ENCODE peak calls at places on chromosomes 6 and 20, in nine cellular contexts. J is neural progenitor cell, Y is body of pancreas, O is mammary epithelial cell, G is fibroblast of lung, R is colonic mucosa, U is lower lobe of right lung, H is A549, N is stomach. T is an unnamed sample.

GRCh38 chr6:144103026-144103563 is 7.7 kb upstream of the SF3B5 start:
- DNase-seq in R (no peak), H (no peak), Y (no peak), N (no peak), G (no peak), O (no peak), U (no peak), J (no peak), T (no peak)

GRCh38 chr6:1697688-1698351 is 88.1 kb downstream of the FOXC1 start:
- DNase-seq in J (no peak), N (no peak), G (no peak), R (no peak), O (no peak), H (no peak), Y (no peak), U (no peak), T (no peak)

GRCh38 chr20:19970256-19970765 is 46.9 kb upstream of the NAA20 start:
- DNase-seq in N (no peak), H (no peak), U (no peak), J (no peak), G (no peak), Y (no peak), R (no peak), O (no peak), T (no peak)

GRCh38 chr6:96923871-96924493 is 546 bp upstream of the KLHL32 start:
- DNase-seq in J (peak; percentile 89), Y (no peak), N (no peak), R (no peak), O (no peak), G (no peak), U (no peak), H (no peak), T (no peak)

GRCh38 chr20:2006452-2007381 is 12.9 kb upstream of the PDYN start:
- DNase-seq in J (peak; percentile 78), O (peak; percentile 56), H (peak; percentile 50), Y (peak; percentile 4), N (peak; percentile 27), U (no peak), R (no peak), G (peak; percentile 51), T (no peak)

GRCh38 chr6:25388776-25389175 is 109.6 kb downstream of the CARMIL1 start:
- DNase-seq in R (no peak), H (no peak), G (no peak), N (no peak), O (peak; percentile 41), Y (no peak), J (no peak), U (no peak), T (no peak)

GRCh38 chr20:45456632-45457031 is 12.9 kb upstream of the WFDC2 start:
- DNase-seq in G (no peak), O (peak; percentile 40), U (peak; percentile 58), H (peak; percentile 42), R (peak; percentile 77), J (peak; percentile 64), Y (peak; percentile 47), N (peak; percentile 70), T (no peak)

GRCh38 chr6:40344566-40345185 is 242.5 kb downstream of the LRFN2 start:
- DNase-seq in U (no peak), G (no peak), H (no peak), O (no peak), Y (no peak), R (peak; percentile 6), J (peak; percentile 13), N (peak; percentile 14), T (no peak)

GRCh38 chr20:23084845-23085355 is 1.2 kb downstream of the CD93 start:
- DNase-seq in U (no peak), O (no peak), G (no peak), J (no peak), Y (no peak), N (no peak), R (no peak), H (no peak), T (no peak)

GRCh38 chr20:62313460-62314338 is 10.9 kb downstream of the ADRM1 start:
- DNase-seq in G (no peak), H (no peak), Y (no peak), O (no peak), U (no peak), N (no peak), J (no peak), R (no peak), T (no peak)

GRCh38 chr6:100472674-100473073 is 8.0 kb upstream of the SIM1 start:
- DNase-seq in R (no peak), Y (no peak), U (no peak), G (no peak), N (no peak), H (peak; percentile 3), J (no peak), O (peak; percentile 90), T (no peak)

GRCh38 chr20:24575811-24576210 is 106.4 kb downstream of the SYNDIG1 start:
- DNase-seq in O (no peak), Y (no peak), N (no peak), U (no peak), J (no peak), H (no peak), G (no peak), R (no peak), T (no peak)

GRCh38 chr6:44339763-44340625 is 2.5 kb upstream of the SPATS1 start:
- DNase-seq in Y (peak; percentile 42), J (no peak), U (no peak), H (peak; percentile 22), R (no peak), O (peak; percentile 91), N (no peak), G (no peak), T (no peak)

GRCh38 chr20:34824861-34825529 is 456 bp downstream of the NCOA6 start:
- DNase-seq in N (peak; percentile 61), R (peak; percentile 56), J (peak; percentile 89), G (peak; percentile 32), Y (peak; percentile 54), O (peak; percentile 20), H (peak; percentile 48), U (peak; percentile 79), T (peak; percentile 61)

GRCh38 chr20:43938932-43939761 is 24.5 kb downstream of the TOX2 start:
- DNase-seq in J (no peak), R (peak; percentile 59), Y (peak; percentile 77), O (peak; percentile 96), N (no peak), G (peak; percentile 100), H (peak; percentile 81), U (peak; percentile 76), T (peak; percentile 83)

GRCh38 chr6:79546186-79546585 is 9.0 kb upstream of the LCA5 start:
- DNase-seq in G (peak; percentile 31), Y (no peak), O (peak; percentile 19), U (no peak), J (no peak), H (no peak), R (no peak), N (no peak), T (no peak)

GRCh38 chr20:38040276-38040675 is 6.7 kb downstream of the RPRD1B start:
- DNase-seq in Y (no peak), G (no peak), O (no peak), N (no peak), R (no peak), J (no peak), H (no peak), U (no peak), T (no peak)

DNA sequence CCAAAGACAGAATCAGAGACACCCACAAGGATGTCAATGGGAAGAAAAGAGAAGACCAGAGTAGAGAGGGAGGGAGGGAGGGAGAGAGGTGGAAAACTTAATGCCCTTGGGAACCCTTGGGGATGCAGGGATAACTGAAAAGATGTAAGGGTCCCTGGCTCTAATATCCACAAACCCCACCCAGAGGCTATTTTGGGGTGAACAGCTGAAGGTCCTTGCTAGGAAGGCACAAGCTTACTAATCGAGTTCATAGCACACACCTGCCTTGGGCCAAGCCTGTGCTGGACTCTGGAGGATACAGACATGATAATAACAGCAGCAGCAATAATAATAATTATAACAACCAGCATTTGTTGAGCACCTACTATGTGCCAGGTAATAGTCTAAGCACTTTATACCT is 174.4 kb downstream of the ANKRD60 start:
- DNase-seq in J (no peak), U (no peak), H (no peak), Y (no peak), N (no peak), G (no peak), R (no peak), O (no peak), T (no peak)
- H3K27ac ChIP-seq in J (no peak overlapping the region), U (no peak overlapping the region), H (no peak overlapping the region), Y (no peak overlapping the region), N (no peak overlapping the region), G (no peak overlapping the region), R (no peak overlapping the region), O (no peak overlapping the region), T (peak overlapping the region; percentile 53)

DNA sequence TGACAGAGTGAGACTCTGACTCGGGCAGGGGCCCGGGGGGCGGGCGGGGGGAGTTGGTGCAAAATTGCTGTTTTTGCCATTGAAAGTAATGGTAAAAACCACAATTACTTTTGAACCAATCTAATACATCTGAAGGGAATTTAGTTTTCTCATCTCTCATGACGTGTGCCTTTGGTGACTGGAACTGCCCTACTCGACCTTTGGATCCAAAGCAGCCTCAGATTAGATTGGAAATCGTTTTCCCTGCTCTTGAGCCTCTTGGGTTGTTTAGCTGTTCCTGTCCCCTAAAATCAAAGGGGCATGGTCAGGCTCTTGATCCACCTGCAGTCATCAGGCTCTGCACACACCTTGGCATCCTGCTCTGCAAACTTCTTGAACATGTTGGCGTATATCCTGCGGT is 64.0 kb upstream of the TULP1 start:
- DNase-seq in G (no peak), N (no peak), R (no peak), J (no peak), Y (no peak), H (no peak), O (no peak), U (no peak), T (no peak)
- TF ChIP-seq CTCF in G (no peak), N (no peak), R (no peak), J (no peak), Y (no peak), H (no peak), O (no peak), U (no peak), T (no peak)

DNA sequence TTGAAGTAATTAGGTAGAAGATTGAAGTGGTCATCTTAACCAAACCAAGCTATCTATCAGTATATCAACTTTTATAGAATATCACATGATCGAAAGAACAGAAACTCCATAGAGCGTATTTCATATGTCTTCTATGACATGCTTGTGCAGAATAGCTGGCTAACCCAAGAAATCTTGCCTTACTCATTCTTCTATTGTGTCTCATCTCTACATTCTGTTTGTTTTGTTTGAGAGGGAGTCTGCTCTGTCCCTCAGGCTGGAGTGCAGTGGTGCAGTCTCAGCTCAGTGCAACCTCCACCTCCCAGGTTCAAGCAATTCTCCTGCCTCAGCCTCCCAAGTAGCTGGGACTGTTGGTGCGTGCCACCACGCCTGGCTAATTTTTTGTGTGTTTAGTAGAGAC is 10.6 kb downstream of the TAB2 start:
- DNase-seq in Y (no peak), H (no peak), G (no peak), R (no peak), J (no peak), O (no peak), U (no peak), N (no peak), T (no peak)
- H3K4me3 ChIP-seq in Y (no peak overlapping the region), H (no peak overlapping the region), G (no peak overlapping the region), R (no peak overlapping the region), J (no peak overlapping the region), O (no peak overlapping the region), U (no peak overlapping the region), N (no peak overlapping the region), T (no peak overlapping the region)

DNA sequence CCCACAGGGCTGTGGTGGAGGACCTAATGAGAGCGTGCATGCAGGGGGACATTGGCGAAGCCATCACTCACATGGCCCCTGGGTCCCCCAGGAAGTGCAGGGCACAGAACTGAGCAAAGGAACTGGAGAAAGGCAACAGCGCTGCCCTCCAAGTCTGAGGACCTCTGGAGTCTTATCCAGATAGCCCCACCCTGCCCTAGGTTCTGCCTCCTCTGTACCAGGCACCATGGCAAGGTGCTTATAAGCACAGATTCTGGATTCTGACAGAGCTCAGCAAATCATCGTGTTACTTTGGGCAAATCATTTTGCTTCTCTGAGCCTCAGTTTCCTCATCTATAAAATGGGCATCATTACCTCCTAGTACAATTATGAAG is 44.5 kb downstream of the SLC13A3 start:
- DNase-seq in U (no peak), R (no peak), J (no peak), N (no peak), H (no peak), O (no peak), G (no peak), Y (no peak), T (no peak)
- H3K27ac ChIP-seq in U (no peak overlapping the region), R (no peak overlapping the region), J (no peak overlapping the region), N (no peak overlapping the region), H (no peak overlapping the region), O (no peak overlapping the region), G (no peak overlapping the region), Y (no peak overlapping the region), T (no peak overlapping the region)

T was measured in left lung.